ENCODE peak calls at places on chromosomes 7 and 10, in five cellular contexts. F is coronary artery, H is A549, T is NB4, I is astrocyte of the cerebellum. M is an unnamed sample.

GRCh38 chr7:151276651-151277590 is 28.4 kb upstream of the SMARCD3 start:
- DNase-seq in F (no peak), H (peak), T (peak), I (peak), M (peak)

GRCh38 chr10:124093076-124093773 is at the start of gene CHST15:
- DNase-seq in F (peak), H (peak), T (no peak), I (peak), M (peak)

GRCh38 chr10:28763471-28763870 is 86.2 kb downstream of the BAMBI start:
- DNase-seq in F (no peak), H (no peak), T (no peak), I (no peak), M (no peak)

GRCh38 chr10:72254891-72255568 is 18.7 kb upstream of the DDIT4 start:
- DNase-seq in F (peak), H (peak), T (peak), I (no peak), M (peak)

GRCh38 chr10:81570349-81570748 is 304.6 kb upstream of the NRG3 start:
- DNase-seq in F (no peak), H (no peak), T (no peak), I (no peak), M (no peak)

GRCh38 chr10:99630991-99631390 is 10.8 kb upstream of the SLC25A28 start:
- DNase-seq in F (no peak), H (no peak), T (no peak), I (no peak), M (no peak)

GRCh38 chr10:117226813-117227451 is 14.0 kb upstream of the SLC18A2 start:
- DNase-seq in F (no peak), H (peak), T (peak), I (no peak), M (peak)

GRCh38 chr7:16034353-16034752 is 347.9 kb upstream of the MEOX2 start:
- DNase-seq in F (no peak), H (no peak), T (no peak), I (no peak), M (peak)

GRCh38 chr10:132065491-132066105 is at the start of gene JAKMIP3:
- DNase-seq in F (peak), H (peak), T (no peak), I (peak), M (peak)

GRCh38 chr7:100545636-100546128 is 6.7 kb downstream of the AGFG2 start:
- DNase-seq in F (peak), H (peak), T (peak), I (peak), M (peak)

GRCh38 chr10:102400061-102400460 is 4.6 kb downstream of the NFKB2 start:
- DNase-seq in F (no peak), H (no peak), T (no peak), I (no peak), M (no peak)

GRCh38 chr7:121558288-121558687 is 162.2 kb upstream of the FAM3C start:
- DNase-seq in F (no peak), H (no peak), T (no peak), I (no peak), M (no peak)

GRCh38 chr7:98875501-98875900 is 2.8 kb upstream of the TRRAP start:
- DNase-seq in F (peak), H (no peak), T (no peak), I (no peak), M (no peak)

GRCh38 chr7:42359946-42360345 is 122.9 kb upstream of the GLI3 start:
- DNase-seq in F (no peak), H (no peak), T (no peak), I (no peak), M (no peak)

GRCh38 chr10:131210181-131210580 is 101.3 kb downstream of the TCERG1L start:
- DNase-seq in F (peak), H (no peak), T (no peak), I (no peak), M (no peak)

GRCh38 chr10:33559105-33559504 is 224.6 kb upstream of the NRP1 start:
- DNase-seq in F (no peak), H (peak), T (no peak), I (peak), M (peak)

DNA sequence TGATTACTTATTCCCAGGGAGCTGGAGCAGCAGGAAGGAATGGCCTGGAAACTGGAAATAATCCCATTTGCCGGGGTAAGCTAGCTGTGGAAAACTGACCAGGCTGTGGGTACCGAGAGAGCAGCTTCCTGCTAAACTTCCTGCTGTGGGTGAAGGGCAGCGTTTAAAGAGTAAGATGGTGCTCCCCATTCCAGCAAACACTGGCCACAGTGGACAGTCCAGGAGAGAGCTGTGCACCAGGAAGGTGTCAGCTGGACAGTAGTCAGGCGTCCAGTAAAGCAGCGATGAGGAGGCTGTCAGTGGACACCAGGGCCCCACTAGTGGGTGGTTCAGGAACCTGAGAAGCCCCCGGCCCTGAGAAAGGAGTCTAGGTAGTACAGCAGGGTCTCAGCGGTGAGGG is 55.4 kb downstream of the TBXAS1 start:
- DNase-seq in F (no peak), H (no peak), T (no peak), I (no peak), M (no peak)
- TF ChIP-seq CTCF in F (no peak), H (no peak), T (no peak), I (no peak), M (no peak)

GRCh38 chr10:75538144-75538543 is 106.7 kb downstream of the LRMDA start:
- DNase-seq in F (no peak), H (no peak), T (no peak), I (no peak), M (no peak)

GRCh38 chr10:75541411-75541810 is 110.0 kb downstream of the LRMDA start:
- DNase-seq in F (no peak), H (no peak), T (no peak), I (no peak), M (no peak)

GRCh38 chr10:75542084-75542483 is 110.7 kb downstream of the LRMDA start:
- DNase-seq in F (no peak), H (no peak), T (no peak), I (no peak), M (no peak)

GRCh38 chr10:75542902-75543301 is 111.5 kb downstream of the LRMDA start:
- DNase-seq in F (no peak), H (no peak), T (no peak), I (peak), M (no peak)

DNA sequence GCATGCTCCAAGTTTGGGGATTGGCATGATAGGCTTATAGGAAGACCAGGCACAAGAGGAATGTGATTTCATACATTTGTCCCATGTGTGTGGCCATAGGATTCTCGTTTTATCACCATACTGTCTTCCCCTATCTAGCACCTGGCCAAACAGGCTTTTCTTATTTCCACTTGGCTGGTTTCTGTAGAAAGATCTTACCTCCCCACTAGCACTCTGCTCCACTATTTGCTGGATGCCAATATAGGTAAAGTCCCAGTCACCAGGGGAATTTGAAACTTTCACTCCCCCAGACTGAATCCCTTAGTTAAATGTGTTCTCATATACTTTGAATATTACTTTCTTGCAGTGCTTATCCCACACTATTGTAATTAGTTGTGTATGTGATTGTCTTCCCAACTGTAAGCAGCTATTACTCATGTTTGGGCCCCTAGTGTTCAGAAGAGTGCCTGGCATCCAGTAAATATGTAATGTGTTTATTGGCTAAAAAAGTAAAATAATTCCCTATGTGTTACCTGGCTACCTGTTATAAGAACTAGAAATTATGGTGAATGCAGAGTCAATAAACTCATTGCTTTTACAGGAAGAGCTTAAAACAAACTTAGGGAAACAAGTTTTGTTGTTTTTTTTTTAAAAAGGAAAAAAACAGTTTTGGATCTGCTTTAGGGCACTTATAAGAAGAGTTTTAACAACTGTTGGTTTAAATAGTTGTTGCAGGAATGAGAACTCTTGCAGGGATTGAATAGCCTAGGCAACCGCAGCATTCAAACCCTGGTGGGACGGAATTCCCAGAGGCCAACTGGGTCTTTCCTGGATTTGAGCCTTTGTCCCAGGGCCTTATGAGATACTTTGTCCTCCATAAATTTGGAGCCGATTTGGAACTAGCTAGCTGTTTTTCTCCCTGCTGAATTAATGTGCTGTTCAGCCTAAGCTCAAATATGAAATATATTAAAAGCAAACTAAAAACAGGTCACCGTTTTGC is 109.2 kb downstream of the LRMDA start:
- DNase-seq in F (no peak), H (no peak), T (no peak), I (no peak), M (no peak)
- TF ChIP-seq CTCF in F (no peak), H (no peak), T (no peak), I (no peak), M (no peak)

GRCh38 chr10:43049081-43049551 is 27.8 kb upstream of the RET start:
- DNase-seq in F (peak), H (no peak), T (no peak), I (no peak), M (no peak)
- TF ChIP-seq CTCF in F (no peak), H (no peak), T (no peak), I (no peak), M (no peak)

GRCh38 chr10:23358357-23358756 is 13.8 kb upstream of the C10orf67 start:
- DNase-seq in F (no peak), H (no peak), T (no peak), I (no peak), M (no peak)
- TF ChIP-seq CTCF in F (no peak), H (no peak), T (no peak), I (peak), M (no peak)

DNA sequence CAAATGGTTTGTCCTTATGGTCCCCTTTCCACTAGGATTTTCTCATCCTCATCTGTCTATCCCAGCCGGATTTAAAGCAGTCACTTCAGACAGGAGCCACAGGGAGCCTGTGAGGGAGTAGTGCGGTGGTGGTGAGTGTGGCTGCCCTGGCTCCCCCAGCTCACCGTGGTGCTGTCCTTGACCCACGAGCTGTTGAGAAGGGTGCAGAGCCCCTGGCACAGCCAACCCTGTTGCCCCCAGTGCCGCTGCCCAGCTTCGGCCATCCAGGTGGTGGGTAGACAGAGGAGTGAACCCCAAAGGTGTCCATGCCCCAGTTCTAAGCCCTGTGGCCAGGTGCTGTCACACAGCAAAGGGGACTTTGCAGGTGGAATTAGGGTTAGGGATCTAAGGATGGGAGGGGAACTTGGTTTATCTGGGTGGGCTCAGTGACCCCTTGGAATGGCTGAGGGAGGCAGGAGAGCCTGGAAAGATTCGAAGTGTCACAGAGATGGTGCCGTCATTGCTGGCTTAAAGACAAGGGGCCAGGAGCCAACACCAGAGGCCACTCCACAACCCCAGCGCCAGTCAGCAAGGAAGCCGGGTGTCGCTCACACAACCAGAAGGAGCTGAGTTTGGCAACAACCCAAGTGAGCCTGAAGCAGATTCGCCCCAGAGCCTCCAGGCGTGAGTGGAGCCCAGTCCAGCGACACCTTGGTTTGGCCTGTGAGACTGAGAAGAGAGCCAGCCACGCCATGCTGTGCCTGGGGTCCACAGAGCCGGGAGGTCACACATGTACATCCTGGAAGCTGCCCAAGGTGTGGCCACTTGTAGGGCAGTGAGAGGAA is 142.4 kb downstream of the ADCY1 start:
- DNase-seq in F (peak), H (no peak), T (no peak), I (no peak), M (no peak)
- TF ChIP-seq CTCF in F (no peak), H (no peak), T (no peak), I (no peak), M (no peak)

M was measured in RWPE1.